ENCODE peak calls at places on chromosomes 7 and 10, in five cellular contexts. U, O, P, H and C are unnamed samples.

GRCh38 chr10:24239289-24239688 is 30.4 kb downstream of the KIAA1217 start:
- ATAC-seq in U (no peak), O (no peak), P (no peak), H (no peak), C (no peak)

GRCh38 chr10:24723386-24723787 is 300 bp downstream of the ARHGAP21 start:
- ATAC-seq in U (no peak), O (no peak), P (no peak), H (no peak), C (peak)

GRCh38 chr7:43905209-43905946 is 1.0 kb downstream of the URGCP start:
- ATAC-seq in U (peak), O (peak), P (peak), H (peak), C (no peak)

GRCh38 chr7:129739427-129739826 is 127.9 kb downstream of the NRF1 start:
- ATAC-seq in U (no peak), O (no peak), P (no peak), H (peak), C (peak)

GRCh38 chr7:27191081-27191715 is 6.2 kb upstream of the HOXA11 start:
- ATAC-seq in U (no peak), O (no peak), P (no peak), H (no peak), C (no peak)

GRCh38 chr10:11882646-11883375 is 59.7 kb downstream of the PROSER2 start:
- ATAC-seq in U (no peak), O (no peak), P (no peak), H (no peak), C (no peak)

GRCh38 chr7:100017875-100018274 is 2.5 kb downstream of the ZKSCAN1 start:
- ATAC-seq in U (no peak), O (no peak), P (no peak), H (no peak), C (no peak)

GRCh38 chr7:150406311-150406564 is 27.1 kb downstream of the ZNF775 start:
- ATAC-seq in U (peak), O (no peak), P (no peak), H (no peak), C (no peak)

GRCh38 chr10:80538481-80539185 is 931 bp downstream of the SH2D4B start:
- ATAC-seq in U (no peak), O (no peak), P (no peak), H (no peak), C (no peak)

DNA sequence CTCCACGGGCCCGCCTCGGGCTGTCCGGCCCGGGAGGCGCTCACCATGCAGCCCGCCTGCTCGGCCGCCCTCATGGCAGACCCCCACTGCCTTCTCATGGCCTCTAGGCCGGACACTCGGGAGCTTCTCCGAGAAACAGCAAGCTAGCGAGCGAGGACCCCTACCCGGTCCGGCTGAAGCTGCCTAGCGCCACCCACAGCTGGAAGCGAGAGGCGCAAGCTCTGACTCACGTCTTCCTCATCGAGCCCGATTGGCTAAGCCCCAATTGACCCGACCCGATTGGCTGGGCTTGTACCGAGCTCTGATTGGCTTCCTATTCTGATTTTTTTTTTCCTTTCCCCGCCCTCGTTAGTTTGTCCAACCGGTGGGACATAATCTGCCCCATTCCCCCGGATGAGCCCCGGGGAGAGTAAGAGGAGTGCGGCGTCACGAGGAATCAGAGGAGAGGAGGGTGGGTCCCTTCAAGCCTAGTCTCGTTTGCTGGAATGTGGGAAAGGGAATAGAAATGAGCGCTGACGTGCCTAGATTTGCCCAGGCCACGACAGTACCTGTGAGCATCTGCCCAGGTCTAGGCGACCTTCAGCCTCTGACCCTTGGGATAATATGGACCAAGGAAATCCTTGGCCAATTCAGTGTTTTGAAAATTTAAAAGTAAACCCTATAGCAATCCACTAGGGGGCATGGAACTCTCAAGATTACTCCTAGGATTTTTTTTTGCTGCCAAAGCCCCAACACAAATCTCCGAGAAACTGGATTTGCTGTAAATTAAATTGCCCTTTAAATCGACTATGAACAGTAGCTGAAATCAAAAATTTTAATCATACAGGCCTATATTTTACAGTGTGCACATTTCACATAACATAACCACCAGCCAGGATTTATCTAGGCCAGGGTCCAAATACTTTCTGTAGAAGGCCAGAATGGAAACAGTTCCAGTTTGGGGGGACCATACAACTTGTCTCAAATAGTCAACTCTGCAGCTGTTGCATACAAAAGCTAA is at the start of gene TYSND1:
- ATAC-seq in U (peak), O (peak), P (peak), H (peak), C (peak)
- TF ChIP-seq EP300 in U (no peak), O (no peak), P (no peak), H (no peak), C (no peak)

DNA sequence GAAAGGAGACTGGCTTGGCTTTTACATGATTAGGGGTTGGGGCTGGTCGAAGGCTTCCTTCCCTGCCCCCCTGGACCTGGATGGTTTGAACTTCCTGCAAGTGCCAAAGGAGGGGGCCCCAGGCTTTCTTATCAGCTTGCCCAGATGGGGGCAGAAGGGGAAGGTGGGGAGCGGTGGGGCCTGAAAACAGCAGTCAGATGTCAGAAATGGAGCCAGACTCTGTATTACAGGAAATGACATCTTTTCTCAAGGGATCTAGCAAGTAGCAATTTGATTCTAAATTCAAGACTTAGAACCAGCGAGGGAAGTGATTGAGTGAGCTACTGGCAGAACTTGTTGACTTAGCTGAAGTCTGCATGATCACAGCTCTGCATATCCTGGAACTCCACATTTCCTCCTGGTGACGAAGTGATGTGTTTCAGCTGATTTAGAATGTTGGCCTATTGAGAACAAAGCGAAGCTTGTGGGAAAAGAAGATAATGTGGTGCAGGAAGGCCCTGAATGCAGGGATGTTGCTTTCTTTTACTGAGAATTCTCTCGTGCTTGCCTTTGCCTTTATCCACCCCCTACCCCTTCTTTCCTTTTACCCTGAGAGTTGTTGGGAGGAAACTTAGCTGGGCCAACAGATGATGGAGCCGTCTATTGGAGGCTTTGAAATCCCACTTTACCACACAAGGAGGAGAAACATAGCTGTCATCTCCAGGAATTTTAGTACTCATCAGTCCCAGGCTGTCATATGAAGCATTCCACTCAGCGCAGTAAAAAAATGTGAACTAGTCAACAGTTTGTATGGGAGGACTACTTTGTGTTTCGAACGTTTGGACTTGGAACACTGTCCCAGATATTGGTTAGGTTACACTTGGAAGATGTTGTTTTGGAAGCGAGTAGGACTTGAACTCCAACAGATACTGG is 43.2 kb downstream of the CCNY start:
- ATAC-seq in U (peak), O (peak), P (peak), H (peak), C (peak)
- TF ChIP-seq POLR2AphosphoS5 in U (no peak), O (peak), P (no peak), H (peak), C (peak)

DNA sequence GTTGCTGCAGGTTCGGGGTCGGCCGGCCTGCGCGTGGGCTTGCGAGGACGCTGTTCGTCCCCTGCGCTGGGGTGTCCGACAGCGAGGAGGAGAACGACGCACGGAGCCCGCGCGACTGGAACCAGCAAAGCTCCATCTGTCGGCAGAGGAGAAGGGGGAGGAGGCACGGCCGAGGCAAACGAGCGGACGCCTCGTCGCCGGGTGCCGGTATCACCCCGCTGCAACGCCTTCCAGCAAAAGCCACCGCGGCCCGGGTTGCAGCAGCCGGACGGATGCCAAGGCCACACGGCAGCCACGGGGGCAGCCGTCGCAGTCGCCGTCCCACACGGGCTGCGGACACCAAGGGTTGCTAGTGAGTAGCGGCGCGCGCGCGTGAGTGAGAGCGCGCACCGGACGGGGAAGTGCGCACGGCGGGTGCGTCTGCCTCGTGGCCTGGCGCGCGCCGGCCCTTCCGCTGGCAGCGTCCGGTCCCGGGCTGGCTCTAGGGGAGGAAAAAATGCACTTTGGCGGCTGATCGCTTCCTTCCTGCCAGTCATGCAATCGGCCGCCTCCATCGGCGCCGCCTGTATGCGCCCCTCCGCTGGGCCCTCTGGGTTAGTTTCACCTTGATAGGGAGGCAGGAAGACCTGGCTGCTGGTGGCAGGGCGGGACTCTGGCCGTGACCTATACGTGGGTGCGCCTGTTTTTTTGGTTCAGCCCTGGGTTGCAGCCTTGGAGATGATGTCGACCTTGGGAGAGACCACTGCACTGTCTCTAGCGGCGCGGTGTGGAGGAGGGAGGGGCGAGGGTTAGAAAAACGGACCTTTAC is 446 bp downstream of the STAMBPL1 start:
- ATAC-seq in U (peak), O (peak), P (peak), H (peak), C (peak)
- TF ChIP-seq CTCF in U (peak), O (peak), P (peak), H (no peak), C (peak)

DNA sequence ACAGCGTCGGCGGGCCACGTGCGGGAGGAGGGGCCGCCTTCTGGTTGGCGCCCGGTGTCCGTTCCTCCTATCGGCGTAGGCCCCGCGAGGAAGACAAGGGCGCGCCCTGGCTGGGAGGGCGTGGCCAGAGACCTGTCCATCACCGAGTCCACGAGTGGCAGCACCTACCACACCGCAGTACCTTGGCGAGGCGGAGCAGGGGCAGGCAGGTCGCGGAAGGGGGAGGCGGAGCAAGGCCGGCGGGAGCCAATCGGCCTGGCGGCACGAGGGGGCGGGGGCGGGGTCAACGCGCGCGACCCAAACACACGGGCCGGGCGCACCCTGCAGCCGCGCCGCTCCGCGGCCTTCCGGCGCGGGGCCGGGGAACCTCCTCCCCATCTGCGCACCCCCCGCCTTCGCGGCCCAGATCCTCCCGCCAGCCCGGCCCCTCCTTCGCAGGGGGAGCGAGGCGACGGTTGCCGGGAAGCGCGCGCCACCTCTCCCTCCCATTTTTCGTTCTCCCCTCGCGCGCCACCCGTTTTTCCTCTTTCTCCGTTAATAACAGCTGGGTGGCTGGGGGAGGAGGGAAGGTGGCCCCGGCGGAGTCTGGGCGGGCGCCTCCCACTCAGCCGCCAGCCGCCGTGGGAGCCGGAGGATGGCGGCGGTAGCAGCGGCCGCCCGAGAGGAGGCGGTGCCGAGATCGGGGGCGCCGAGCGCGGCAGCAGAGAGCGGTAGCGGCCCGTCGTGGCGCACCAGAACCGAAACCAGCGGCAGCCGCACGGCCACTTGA is at the start of gene ZNRF2:
- ATAC-seq in U (peak), O (peak), P (peak), H (peak), C (peak)
- TF ChIP-seq EP300 in U (no peak), O (no peak), P (no peak), H (no peak), C (no peak)